ENCODE peak calls at places on chromosomes 6 and 20, in ten cellular contexts. One of them, this sample, is unnamed.

GRCh38 chr6:37544530-37544929 is 44.8 kb upstream of the CCDC167 start:
- DNase-seq in OCI-M1: no peak
- DNase-seq in adrenal gland: no peak
- DNase-seq in AG04449: no peak
- DNase-seq in AG04450: no peak
- DNase-seq in EL: no peak
- DNase-seq in NCI-H1417: no peak
- DNase-seq in activated naive CD4-positive, alpha-beta T cell treated with anti-CD3 and anti-CD28 coated beads, Interleukin-2, amount 10 ng/mL, durations not matched to agents 7 days and 5 days: no peak
- DNase-seq in GM03348: no peak
- DNase-seq in D341Med: no peak
- DNase-seq in this sample: no peak

GRCh38 chr6:81787313-81788068 is 35.0 kb upstream of the TENT5A start:
- DNase-seq in OCI-M1: no peak
- DNase-seq in D341Med: no peak
- DNase-seq in EL: peak
- DNase-seq in AG04450: no peak
- DNase-seq in activated naive CD4-positive, alpha-beta T cell treated with anti-CD3 and anti-CD28 coated beads, Interleukin-2, amount 10 ng/mL, durations not matched to agents 7 days and 5 days: no peak
- DNase-seq in NCI-H1417: no peak
- DNase-seq in GM03348: peak
- DNase-seq in AG04449: no peak
- DNase-seq in adrenal gland: no peak
- DNase-seq in this sample: no peak

GRCh38 chr20:43458422-43458924 is 777 bp downstream of the SRSF6 start:
- DNase-seq in EL: no peak
- DNase-seq in GM03348: no peak
- DNase-seq in AG04449: no peak
- DNase-seq in NCI-H1417: no peak
- DNase-seq in activated naive CD4-positive, alpha-beta T cell treated with anti-CD3 and anti-CD28 coated beads, Interleukin-2, amount 10 ng/mL, durations not matched to agents 7 days and 5 days: no peak
- DNase-seq in AG04450: no peak
- DNase-seq in OCI-M1: peak
- DNase-seq in adrenal gland: no peak
- DNase-seq in D341Med: no peak
- DNase-seq in this sample: no peak

GRCh38 chr20:34084227-34084923 is 27.7 kb downstream of the EIF2S2 start:
- DNase-seq in GM03348: no peak
- DNase-seq in AG04450: no peak
- DNase-seq in adrenal gland: no peak
- DNase-seq in AG04449: no peak
- DNase-seq in OCI-M1: peak
- DNase-seq in D341Med: no peak
- DNase-seq in NCI-H1417: no peak
- DNase-seq in activated naive CD4-positive, alpha-beta T cell treated with anti-CD3 and anti-CD28 coated beads, Interleukin-2, amount 10 ng/mL, durations not matched to agents 7 days and 5 days: no peak
- DNase-seq in EL: no peak
- DNase-seq in this sample: no peak

GRCh38 chr20:44598413-44599290 is 16.3 kb downstream of the PKIG start:
- DNase-seq in EL: peak
- DNase-seq in AG04450: no peak
- DNase-seq in AG04449: no peak
- DNase-seq in activated naive CD4-positive, alpha-beta T cell treated with anti-CD3 and anti-CD28 coated beads, Interleukin-2, amount 10 ng/mL, durations not matched to agents 7 days and 5 days: peak
- DNase-seq in NCI-H1417: no peak
- DNase-seq in D341Med: no peak
- DNase-seq in OCI-M1: no peak
- DNase-seq in GM03348: no peak
- DNase-seq in adrenal gland: peak
- DNase-seq in this sample: no peak

GRCh38 chr20:49698477-49698876 is 15.2 kb downstream of the B4GALT5 start:
- DNase-seq in AG04449: no peak
- DNase-seq in OCI-M1: no peak
- DNase-seq in NCI-H1417: no peak
- DNase-seq in activated naive CD4-positive, alpha-beta T cell treated with anti-CD3 and anti-CD28 coated beads, Interleukin-2, amount 10 ng/mL, durations not matched to agents 7 days and 5 days: no peak
- DNase-seq in AG04450: no peak
- DNase-seq in adrenal gland: no peak
- DNase-seq in GM03348: no peak
- DNase-seq in D341Med: no peak
- DNase-seq in EL: no peak
- DNase-seq in this sample: no peak

GRCh38 chr20:17613328-17614175 is 43.7 kb downstream of the DSTN start:
- DNase-seq in AG04450: no peak
- DNase-seq in activated naive CD4-positive, alpha-beta T cell treated with anti-CD3 and anti-CD28 coated beads, Interleukin-2, amount 10 ng/mL, durations not matched to agents 7 days and 5 days: peak
- DNase-seq in D341Med: peak
- DNase-seq in GM03348: peak
- DNase-seq in AG04449: no peak
- DNase-seq in OCI-M1: no peak
- DNase-seq in EL: no peak
- DNase-seq in adrenal gland: peak
- DNase-seq in NCI-H1417: no peak
- DNase-seq in this sample: no peak

GRCh38 chr20:43944653-43945235 is 30.1 kb downstream of the TOX2 start:
- DNase-seq in EL: no peak
- DNase-seq in AG04450: no peak
- DNase-seq in activated naive CD4-positive, alpha-beta T cell treated with anti-CD3 and anti-CD28 coated beads, Interleukin-2, amount 10 ng/mL, durations not matched to agents 7 days and 5 days: no peak
- DNase-seq in adrenal gland: no peak
- DNase-seq in NCI-H1417: no peak
- DNase-seq in GM03348: no peak
- DNase-seq in AG04449: no peak
- DNase-seq in D341Med: no peak
- DNase-seq in OCI-M1: no peak
- DNase-seq in this sample: no peak

GRCh38 chr6:16361861-16362260 is 123.5 kb downstream of the GMPR start:
- DNase-seq in AG04450: no peak
- DNase-seq in OCI-M1: no peak
- DNase-seq in NCI-H1417: no peak
- DNase-seq in adrenal gland: no peak
- DNase-seq in D341Med: no peak
- DNase-seq in activated naive CD4-positive, alpha-beta T cell treated with anti-CD3 and anti-CD28 coated beads, Interleukin-2, amount 10 ng/mL, durations not matched to agents 7 days and 5 days: no peak
- DNase-seq in EL: no peak
- DNase-seq in GM03348: no peak
- DNase-seq in AG04449: no peak
- DNase-seq in this sample: no peak

GRCh38 chr6:124964764-124965105 is 2.5 kb downstream of the RNF217 start:
- DNase-seq in adrenal gland: no peak
- DNase-seq in D341Med: no peak
- DNase-seq in GM03348: peak
- DNase-seq in activated naive CD4-positive, alpha-beta T cell treated with anti-CD3 and anti-CD28 coated beads, Interleukin-2, amount 10 ng/mL, durations not matched to agents 7 days and 5 days: no peak
- DNase-seq in AG04449: no peak
- DNase-seq in OCI-M1: no peak
- DNase-seq in AG04450: no peak
- DNase-seq in NCI-H1417: no peak
- DNase-seq in EL: peak
- DNase-seq in this sample: no peak

GRCh38 chr20:34921436-34921835 is 34.2 kb downstream of the GSS start:
- DNase-seq in GM03348: no peak
- DNase-seq in NCI-H1417: no peak
- DNase-seq in adrenal gland: no peak
- DNase-seq in AG04450: no peak
- DNase-seq in D341Med: no peak
- DNase-seq in activated naive CD4-positive, alpha-beta T cell treated with anti-CD3 and anti-CD28 coated beads, Interleukin-2, amount 10 ng/mL, durations not matched to agents 7 days and 5 days: no peak
- DNase-seq in OCI-M1: no peak
- DNase-seq in EL: no peak
- DNase-seq in AG04449: no peak
- DNase-seq in this sample: no peak

GRCh38 chr6:119879731-119880130 is 530.2 kb upstream of the MAN1A1 start:
- DNase-seq in AG04449: no peak
- DNase-seq in NCI-H1417: no peak
- DNase-seq in adrenal gland: no peak
- DNase-seq in D341Med: no peak
- DNase-seq in GM03348: no peak
- DNase-seq in AG04450: no peak
- DNase-seq in activated naive CD4-positive, alpha-beta T cell treated with anti-CD3 and anti-CD28 coated beads, Interleukin-2, amount 10 ng/mL, durations not matched to agents 7 days and 5 days: no peak
- DNase-seq in EL: no peak
- DNase-seq in OCI-M1: no peak
- DNase-seq in this sample: no peak

GRCh38 chr6:683742-684440 is 9.0 kb downstream of the EXOC2 start:
- DNase-seq in AG04450: peak
- DNase-seq in adrenal gland: no peak
- DNase-seq in AG04449: peak
- DNase-seq in EL: peak
- DNase-seq in D341Med: peak
- DNase-seq in activated naive CD4-positive, alpha-beta T cell treated with anti-CD3 and anti-CD28 coated beads, Interleukin-2, amount 10 ng/mL, durations not matched to agents 7 days and 5 days: no peak
- DNase-seq in NCI-H1417: peak
- DNase-seq in GM03348: peak
- DNase-seq in OCI-M1: peak
- DNase-seq in this sample: peak

GRCh38 chr20:1663917-1664316 is 6.3 kb upstream of the SIRPG start:
- DNase-seq in EL: peak
- DNase-seq in AG04449: no peak
- DNase-seq in adrenal gland: no peak
- DNase-seq in AG04450: no peak
- DNase-seq in GM03348: no peak
- DNase-seq in NCI-H1417: no peak
- DNase-seq in activated naive CD4-positive, alpha-beta T cell treated with anti-CD3 and anti-CD28 coated beads, Interleukin-2, amount 10 ng/mL, durations not matched to agents 7 days and 5 days: no peak
- DNase-seq in OCI-M1: no peak
- DNase-seq in D341Med: no peak
- DNase-seq in this sample: no peak

GRCh38 chr6:52584203-52584602 is 7.3 kb upstream of the TRAM2 start:
- DNase-seq in adrenal gland: no peak
- DNase-seq in OCI-M1: no peak
- DNase-seq in AG04450: no peak
- DNase-seq in GM03348: no peak
- DNase-seq in D341Med: no peak
- DNase-seq in EL: no peak
- DNase-seq in activated naive CD4-positive, alpha-beta T cell treated with anti-CD3 and anti-CD28 coated beads, Interleukin-2, amount 10 ng/mL, durations not matched to agents 7 days and 5 days: no peak
- DNase-seq in AG04449: no peak
- DNase-seq in NCI-H1417: no peak
- DNase-seq in this sample: no peak

GRCh38 chr6:89611666-89612065 is 26.9 kb downstream of the LYRM2 start:
- DNase-seq in AG04450: no peak
- DNase-seq in activated naive CD4-positive, alpha-beta T cell treated with anti-CD3 and anti-CD28 coated beads, Interleukin-2, amount 10 ng/mL, durations not matched to agents 7 days and 5 days: no peak
- DNase-seq in AG04449: no peak
- DNase-seq in EL: peak
- DNase-seq in NCI-H1417: no peak
- DNase-seq in adrenal gland: no peak
- DNase-seq in OCI-M1: no peak
- DNase-seq in GM03348: peak
- DNase-seq in D341Med: no peak
- DNase-seq in this sample: no peak

GRCh38 chr6:88244721-88245120 is 78.6 kb upstream of the CNR1 start:
- DNase-seq in D341Med: no peak
- DNase-seq in AG04449: no peak
- DNase-seq in OCI-M1: no peak
- DNase-seq in activated naive CD4-positive, alpha-beta T cell treated with anti-CD3 and anti-CD28 coated beads, Interleukin-2, amount 10 ng/mL, durations not matched to agents 7 days and 5 days: no peak
- DNase-seq in EL: no peak
- DNase-seq in AG04450: no peak
- DNase-seq in adrenal gland: no peak
- DNase-seq in NCI-H1417: no peak
- DNase-seq in GM03348: no peak
- DNase-seq in this sample: no peak

GRCh38 chr6:73769976-73770375 is 74.0 kb downstream of the CD109 start:
- DNase-seq in NCI-H1417: no peak
- DNase-seq in AG04450: no peak
- DNase-seq in D341Med: no peak
- DNase-seq in GM03348: no peak
- DNase-seq in adrenal gland: no peak
- DNase-seq in AG04449: no peak
- DNase-seq in OCI-M1: no peak
- DNase-seq in activated naive CD4-positive, alpha-beta T cell treated with anti-CD3 and anti-CD28 coated beads, Interleukin-2, amount 10 ng/mL, durations not matched to agents 7 days and 5 days: no peak
- DNase-seq in EL: no peak
- DNase-seq in this sample: no peak

GRCh38 chr6:96156425-96156824 is 140.7 kb downstream of the FUT9 start:
- DNase-seq in GM03348: no peak
- DNase-seq in NCI-H1417: no peak
- DNase-seq in EL: no peak
- DNase-seq in AG04450: no peak
- DNase-seq in AG04449: no peak
- DNase-seq in activated naive CD4-positive, alpha-beta T cell treated with anti-CD3 and anti-CD28 coated beads, Interleukin-2, amount 10 ng/mL, durations not matched to agents 7 days and 5 days: no peak
- DNase-seq in OCI-M1: peak
- DNase-seq in adrenal gland: no peak
- DNase-seq in D341Med: no peak
- DNase-seq in this sample: peak

GRCh38 chr6:109875973-109876372 is 102.1 kb upstream of the GPR6 start:
- DNase-seq in D341Med: no peak
- DNase-seq in GM03348: no peak
- DNase-seq in AG04449: no peak
- DNase-seq in NCI-H1417: no peak
- DNase-seq in OCI-M1: no peak
- DNase-seq in AG04450: no peak
- DNase-seq in EL: no peak
- DNase-seq in activated naive CD4-positive, alpha-beta T cell treated with anti-CD3 and anti-CD28 coated beads, Interleukin-2, amount 10 ng/mL, durations not matched to agents 7 days and 5 days: no peak
- DNase-seq in adrenal gland: no peak
- DNase-seq in this sample: no peak

GRCh38 chr6:167401525-167402194 is 76.8 kb downstream of the TTLL2 start:
- DNase-seq in OCI-M1: no peak
- DNase-seq in AG04450: no peak
- DNase-seq in adrenal gland: no peak
- DNase-seq in GM03348: no peak
- DNase-seq in D341Med: no peak
- DNase-seq in AG04449: no peak
- DNase-seq in NCI-H1417: peak
- DNase-seq in EL: no peak
- DNase-seq in activated naive CD4-positive, alpha-beta T cell treated with anti-CD3 and anti-CD28 coated beads, Interleukin-2, amount 10 ng/mL, durations not matched to agents 7 days and 5 days: no peak
- DNase-seq in this sample: no peak

GRCh38 chr6:33926451-33926850 is 122.6 kb upstream of the MLN start:
- DNase-seq in GM03348: no peak
- DNase-seq in AG04449: no peak
- DNase-seq in NCI-H1417: peak
- DNase-seq in OCI-M1: no peak
- DNase-seq in AG04450: no peak
- DNase-seq in adrenal gland: no peak
- DNase-seq in activated naive CD4-positive, alpha-beta T cell treated with anti-CD3 and anti-CD28 coated beads, Interleukin-2, amount 10 ng/mL, durations not matched to agents 7 days and 5 days: no peak
- DNase-seq in D341Med: peak
- DNase-seq in EL: peak
- DNase-seq in this sample: no peak

GRCh38 chr6:46491201-46491788 is at the start of gene RCAN2:
- DNase-seq in D341Med: peak
- DNase-seq in OCI-M1: peak
- DNase-seq in NCI-H1417: peak
- DNase-seq in GM03348: peak
- DNase-seq in AG04449: no peak
- DNase-seq in adrenal gland: peak
- DNase-seq in AG04450: no peak
- DNase-seq in EL: peak
- DNase-seq in activated naive CD4-positive, alpha-beta T cell treated with anti-CD3 and anti-CD28 coated beads, Interleukin-2, amount 10 ng/mL, durations not matched to agents 7 days and 5 days: peak
- DNase-seq in this sample: peak

GRCh38 chr6:156809446-156810178 is 32.4 kb downstream of the ARID1B start:
- DNase-seq in EL: no peak
- DNase-seq in adrenal gland: no peak
- DNase-seq in AG04450: no peak
- DNase-seq in NCI-H1417: no peak
- DNase-seq in D341Med: no peak
- DNase-seq in GM03348: no peak
- DNase-seq in AG04449: no peak
- DNase-seq in activated naive CD4-positive, alpha-beta T cell treated with anti-CD3 and anti-CD28 coated beads, Interleukin-2, amount 10 ng/mL, durations not matched to agents 7 days and 5 days: no peak
- DNase-seq in OCI-M1: no peak
- DNase-seq in this sample: no peak

GRCh38 chr6:44029489-44030185 is 97.6 kb downstream of the MRPL14 start:
- DNase-seq in NCI-H1417: no peak
- DNase-seq in OCI-M1: no peak
- DNase-seq in AG04449: no peak
- DNase-seq in D341Med: no peak
- DNase-seq in adrenal gland: no peak
- DNase-seq in EL: peak
- DNase-seq in AG04450: no peak
- DNase-seq in GM03348: peak
- DNase-seq in activated naive CD4-positive, alpha-beta T cell treated with anti-CD3 and anti-CD28 coated beads, Interleukin-2, amount 10 ng/mL, durations not matched to agents 7 days and 5 days: peak
- DNase-seq in this sample: no peak

GRCh38 chr6:137222376-137222775 is 3.2 kb upstream of the IFNGR1 start:
- DNase-seq in adrenal gland: no peak
- DNase-seq in EL: no peak
- DNase-seq in GM03348: no peak
- DNase-seq in NCI-H1417: no peak
- DNase-seq in AG04450: no peak
- DNase-seq in AG04449: no peak
- DNase-seq in activated naive CD4-positive, alpha-beta T cell treated with anti-CD3 and anti-CD28 coated beads, Interleukin-2, amount 10 ng/mL, durations not matched to agents 7 days and 5 days: no peak
- DNase-seq in OCI-M1: peak
- DNase-seq in D341Med: no peak
- DNase-seq in this sample: no peak

GRCh38 chr20:43446361-43446879 is 11.3 kb upstream of the SRSF6 start:
- DNase-seq in GM03348: peak
- DNase-seq in EL: peak
- DNase-seq in activated naive CD4-positive, alpha-beta T cell treated with anti-CD3 and anti-CD28 coated beads, Interleukin-2, amount 10 ng/mL, durations not matched to agents 7 days and 5 days: no peak
- DNase-seq in AG04450: no peak
- DNase-seq in NCI-H1417: no peak
- DNase-seq in D341Med: no peak
- DNase-seq in adrenal gland: no peak
- DNase-seq in OCI-M1: no peak
- DNase-seq in AG04449: no peak
- DNase-seq in this sample: no peak

GRCh38 chr6:33850869-33851541 is 47.2 kb upstream of the MLN start:
- DNase-seq in adrenal gland: no peak
- DNase-seq in D341Med: no peak
- DNase-seq in NCI-H1417: peak
- DNase-seq in EL: no peak
- DNase-seq in AG04449: no peak
- DNase-seq in OCI-M1: no peak
- DNase-seq in activated naive CD4-positive, alpha-beta T cell treated with anti-CD3 and anti-CD28 coated beads, Interleukin-2, amount 10 ng/mL, durations not matched to agents 7 days and 5 days: no peak
- DNase-seq in AG04450: no peak
- DNase-seq in GM03348: no peak
- DNase-seq in this sample: no peak